ENCODE peak calls at places on chromosomes 13 and 19, in six cellular contexts. One of them, this sample, is unnamed.
A peak's percentile ranks its signal among the peaks of the same experiment; 100 is the strongest.

GRCh38 chr19:15759962-15760565 is 22.3 kb downstream of the OR10H3 start:
- DNase-seq in left lung: no peak
- DNase-seq in pancreas: no peak
- DNase-seq in Panc1: no peak
- DNase-seq in psoas muscle: no peak
- DNase-seq in aorta: no peak
- DNase-seq in this sample: no peak

GRCh38 chr19:19637523-19638251 is 5.8 kb downstream of the GMIP start:
- DNase-seq in left lung: peak; percentile 85
- DNase-seq in pancreas: no peak
- DNase-seq in Panc1: no peak
- DNase-seq in psoas muscle: no peak
- DNase-seq in aorta: no peak
- DNase-seq in this sample: no peak

GRCh38 chr13:80151016-80151415 is 189.9 kb downstream of the SPRY2 start:
- DNase-seq in left lung: no peak
- DNase-seq in pancreas: no peak
- DNase-seq in Panc1: no peak
- DNase-seq in psoas muscle: no peak
- DNase-seq in aorta: no peak
- DNase-seq in this sample: no peak

GRCh38 chr13:112575680-112576079 is 12.3 kb downstream of the TUBGCP3 start:
- DNase-seq in left lung: no peak
- DNase-seq in pancreas: no peak
- DNase-seq in Panc1: no peak
- DNase-seq in psoas muscle: no peak
- DNase-seq in aorta: no peak
- DNase-seq in this sample: no peak

GRCh38 chr19:36847968-36848367 is 2.7 kb upstream of the ZNF345 start:
- DNase-seq in left lung: no peak
- DNase-seq in pancreas: no peak
- DNase-seq in Panc1: no peak
- DNase-seq in psoas muscle: no peak
- DNase-seq in aorta: no peak
- DNase-seq in this sample: no peak

GRCh38 chr19:32642771-32643170 is 32.2 kb downstream of the ANKRD27 start:
- DNase-seq in left lung: no peak
- DNase-seq in pancreas: no peak
- DNase-seq in Panc1: no peak
- DNase-seq in psoas muscle: no peak
- DNase-seq in aorta: no peak
- DNase-seq in this sample: no peak

GRCh38 chr13:38707433-38707832 is 20.6 kb downstream of the FREM2 start:
- DNase-seq in left lung: no peak
- DNase-seq in pancreas: no peak
- DNase-seq in Panc1: no peak
- DNase-seq in psoas muscle: no peak
- DNase-seq in aorta: no peak
- DNase-seq in this sample: no peak

GRCh38 chr19:16041571-16042386 is 34.5 kb upstream of the TPM4 start:
- DNase-seq in left lung: peak; percentile 95
- DNase-seq in pancreas: peak; percentile 65
- DNase-seq in Panc1: peak; percentile 46
- DNase-seq in psoas muscle: peak; percentile 85
- DNase-seq in aorta: peak; percentile 88
- DNase-seq in this sample: peak; percentile 90

GRCh38 chr19:33818426-33818825 is 21.8 kb downstream of the KCTD15 start:
- DNase-seq in left lung: no peak
- DNase-seq in pancreas: peak; percentile 9
- DNase-seq in Panc1: no peak
- DNase-seq in psoas muscle: peak; percentile 35
- DNase-seq in aorta: peak; percentile 26
- DNase-seq in this sample: peak; percentile 57

GRCh38 chr19:43675269-43675879 is 5.4 kb upstream of the PLAUR start:
- DNase-seq in left lung: peak; percentile 82
- DNase-seq in pancreas: peak; percentile 70
- DNase-seq in Panc1: peak; percentile 18
- DNase-seq in psoas muscle: no peak
- DNase-seq in aorta: no peak
- DNase-seq in this sample: no peak

GRCh38 chr13:27174766-27175455 is 3.3 kb upstream of the USP12 start:
- DNase-seq in left lung: no peak
- DNase-seq in pancreas: no peak
- DNase-seq in Panc1: no peak
- DNase-seq in psoas muscle: no peak
- DNase-seq in aorta: no peak
- DNase-seq in this sample: no peak

GRCh38 chr13:37127706-37128241 is 22.3 kb upstream of the CSNK1A1L start:
- DNase-seq in left lung: no peak
- DNase-seq in pancreas: no peak
- DNase-seq in Panc1: no peak
- DNase-seq in psoas muscle: no peak
- DNase-seq in aorta: peak; percentile 52
- DNase-seq in this sample: no peak

GRCh38 chr13:114124921-114125320 is 7.5 kb downstream of the RASA3 start:
- DNase-seq in left lung: no peak
- DNase-seq in pancreas: no peak
- DNase-seq in Panc1: no peak
- DNase-seq in psoas muscle: peak; percentile 25
- DNase-seq in aorta: no peak
- DNase-seq in this sample: no peak

GRCh38 chr13:23510544-23510916 is 59.7 kb upstream of the TNFRSF19 start:
- DNase-seq in left lung: no peak
- DNase-seq in pancreas: no peak
- DNase-seq in Panc1: no peak
- DNase-seq in psoas muscle: no peak
- DNase-seq in aorta: no peak
- DNase-seq in this sample: no peak

GRCh38 chr13:23751195-23751594 is 138.0 kb downstream of the MIPEP start:
- DNase-seq in left lung: no peak
- DNase-seq in pancreas: no peak
- DNase-seq in Panc1: peak; percentile 10
- DNase-seq in psoas muscle: no peak
- DNase-seq in aorta: no peak
- DNase-seq in this sample: no peak

GRCh38 chr19:54464044-54464623 is 556 bp upstream of the LENG9 start:
- DNase-seq in left lung: peak; percentile 92
- DNase-seq in pancreas: peak; percentile 97
- DNase-seq in Panc1: peak; percentile 99
- DNase-seq in psoas muscle: peak; percentile 86
- DNase-seq in aorta: peak; percentile 92
- DNase-seq in this sample: peak; percentile 96

GRCh38 chr13:48304132-48304876 is 753 bp downstream of the RB1 start:
- DNase-seq in left lung: no peak
- DNase-seq in pancreas: peak; percentile 35
- DNase-seq in Panc1: no peak
- DNase-seq in psoas muscle: peak; percentile 57
- DNase-seq in aorta: peak; percentile 56
- DNase-seq in this sample: no peak

GRCh38 chr19:17614476-17614875 is 59.0 kb downstream of the COLGALT1 start:
- DNase-seq in left lung: no peak
- DNase-seq in pancreas: no peak
- DNase-seq in Panc1: no peak
- DNase-seq in psoas muscle: peak; percentile 22
- DNase-seq in aorta: no peak
- DNase-seq in this sample: no peak

GRCh38 chr13:26022538-26023292 is 29.1 kb downstream of the SHISA2 start:
- DNase-seq in left lung: peak; percentile 86
- DNase-seq in pancreas: peak; percentile 49
- DNase-seq in Panc1: peak; percentile 46
- DNase-seq in psoas muscle: peak; percentile 94
- DNase-seq in aorta: peak; percentile 84
- DNase-seq in this sample: peak; percentile 87

GRCh38 chr13:92321174-92321573 is 905.4 kb upstream of the GPC6 start:
- DNase-seq in left lung: no peak
- DNase-seq in pancreas: no peak
- DNase-seq in Panc1: no peak
- DNase-seq in psoas muscle: no peak
- DNase-seq in aorta: no peak
- DNase-seq in this sample: no peak

GRCh38 chr19:47381653-47382279 is 32.7 kb downstream of the DHX34 start:
- DNase-seq in left lung: peak; percentile 90
- DNase-seq in pancreas: no peak
- DNase-seq in Panc1: no peak
- DNase-seq in psoas muscle: no peak
- DNase-seq in aorta: no peak
- DNase-seq in this sample: no peak

GRCh38 chr19:42143341-42144234 is 11.3 kb upstream of the POU2F2 start:
- DNase-seq in left lung: no peak
- DNase-seq in pancreas: no peak
- DNase-seq in Panc1: no peak
- DNase-seq in psoas muscle: no peak
- DNase-seq in aorta: no peak
- DNase-seq in this sample: no peak

GRCh38 chr19:17236831-17237543 is 8.7 kb downstream of the NR2F6 start:
- DNase-seq in left lung: no peak
- DNase-seq in pancreas: no peak
- DNase-seq in Panc1: no peak
- DNase-seq in psoas muscle: peak; percentile 49
- DNase-seq in aorta: no peak
- DNase-seq in this sample: no peak

GRCh38 chr13:41858783-41859182 is 102.1 kb downstream of the VWA8 start:
- DNase-seq in left lung: no peak
- DNase-seq in pancreas: no peak
- DNase-seq in Panc1: no peak
- DNase-seq in psoas muscle: no peak
- DNase-seq in aorta: no peak
- DNase-seq in this sample: no peak

GRCh38 chr13:41859555-41859954 is 101.4 kb downstream of the VWA8 start:
- DNase-seq in left lung: no peak
- DNase-seq in pancreas: no peak
- DNase-seq in Panc1: no peak
- DNase-seq in psoas muscle: no peak
- DNase-seq in aorta: no peak
- DNase-seq in this sample: no peak

GRCh38 chr13:41864658-41865057 is 96.3 kb downstream of the VWA8 start:
- DNase-seq in left lung: no peak
- DNase-seq in pancreas: no peak
- DNase-seq in Panc1: no peak
- DNase-seq in psoas muscle: no peak
- DNase-seq in aorta: no peak
- DNase-seq in this sample: peak; percentile 67
- H3K27ac ChIP-seq in left lung: peak overlapping the region; percentile 69
- H3K27ac ChIP-seq in pancreas: no peak overlapping the region
- H3K27ac ChIP-seq in Panc1: no peak overlapping the region
- H3K27ac ChIP-seq in psoas muscle: no peak overlapping the region
- H3K27ac ChIP-seq in aorta: no peak overlapping the region
- H3K27ac ChIP-seq in this sample: no peak overlapping the region

DNA sequence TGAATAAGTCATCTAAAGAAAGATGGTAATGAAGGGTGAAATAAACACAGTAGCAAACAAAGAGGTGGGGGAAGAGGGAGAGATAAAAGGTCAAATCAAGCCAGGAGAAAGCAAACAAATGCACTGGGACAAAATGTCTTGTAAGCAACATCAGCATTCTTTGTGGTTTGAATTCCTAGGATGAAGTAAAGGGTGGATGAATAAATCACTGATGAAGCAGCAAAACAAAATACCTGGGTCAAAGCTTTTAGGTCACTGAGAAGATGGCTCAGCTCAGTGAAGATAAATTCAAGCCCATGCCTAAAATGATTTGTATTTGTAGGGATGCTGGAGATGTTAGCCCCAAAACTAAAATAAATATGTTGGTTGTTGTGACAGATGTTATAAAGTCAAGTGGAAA is 86.5 kb upstream of the FBXL3 start:
- DNase-seq in left lung: no peak
- DNase-seq in pancreas: no peak
- DNase-seq in Panc1: no peak
- DNase-seq in psoas muscle: no peak
- DNase-seq in aorta: no peak
- DNase-seq in this sample: no peak
- H3K27ac ChIP-seq in left lung: no peak overlapping the region
- H3K27ac ChIP-seq in pancreas: no peak overlapping the region
- H3K27ac ChIP-seq in Panc1: no peak overlapping the region
- H3K27ac ChIP-seq in psoas muscle: no peak overlapping the region
- H3K27ac ChIP-seq in aorta: no peak overlapping the region
- H3K27ac ChIP-seq in this sample: no peak overlapping the region

GRCh38 chr19:50046649-50047503 is 21.1 kb downstream of the ZNF473 start:
- DNase-seq in left lung: no peak
- DNase-seq in pancreas: no peak
- DNase-seq in Panc1: no peak
- DNase-seq in psoas muscle: peak; percentile 65
- DNase-seq in aorta: peak; percentile 64
- DNase-seq in this sample: peak; percentile 70

GRCh38 chr19:50053119-50053518 is 27.3 kb downstream of the ZNF473 start:
- DNase-seq in left lung: no peak
- DNase-seq in pancreas: no peak
- DNase-seq in Panc1: no peak
- DNase-seq in psoas muscle: no peak
- DNase-seq in aorta: no peak
- DNase-seq in this sample: no peak

GRCh38 chr19:50047686-50048085 is 21.9 kb downstream of the ZNF473 start:
- DNase-seq in left lung: no peak
- DNase-seq in pancreas: no peak
- DNase-seq in Panc1: no peak
- DNase-seq in psoas muscle: no peak
- DNase-seq in aorta: no peak
- DNase-seq in this sample: no peak

GRCh38 chr19:50051964-50052363 is 26.2 kb downstream of the ZNF473 start:
- DNase-seq in left lung: no peak
- DNase-seq in pancreas: no peak
- DNase-seq in Panc1: no peak
- DNase-seq in psoas muscle: no peak
- DNase-seq in aorta: no peak
- DNase-seq in this sample: no peak

DNA sequence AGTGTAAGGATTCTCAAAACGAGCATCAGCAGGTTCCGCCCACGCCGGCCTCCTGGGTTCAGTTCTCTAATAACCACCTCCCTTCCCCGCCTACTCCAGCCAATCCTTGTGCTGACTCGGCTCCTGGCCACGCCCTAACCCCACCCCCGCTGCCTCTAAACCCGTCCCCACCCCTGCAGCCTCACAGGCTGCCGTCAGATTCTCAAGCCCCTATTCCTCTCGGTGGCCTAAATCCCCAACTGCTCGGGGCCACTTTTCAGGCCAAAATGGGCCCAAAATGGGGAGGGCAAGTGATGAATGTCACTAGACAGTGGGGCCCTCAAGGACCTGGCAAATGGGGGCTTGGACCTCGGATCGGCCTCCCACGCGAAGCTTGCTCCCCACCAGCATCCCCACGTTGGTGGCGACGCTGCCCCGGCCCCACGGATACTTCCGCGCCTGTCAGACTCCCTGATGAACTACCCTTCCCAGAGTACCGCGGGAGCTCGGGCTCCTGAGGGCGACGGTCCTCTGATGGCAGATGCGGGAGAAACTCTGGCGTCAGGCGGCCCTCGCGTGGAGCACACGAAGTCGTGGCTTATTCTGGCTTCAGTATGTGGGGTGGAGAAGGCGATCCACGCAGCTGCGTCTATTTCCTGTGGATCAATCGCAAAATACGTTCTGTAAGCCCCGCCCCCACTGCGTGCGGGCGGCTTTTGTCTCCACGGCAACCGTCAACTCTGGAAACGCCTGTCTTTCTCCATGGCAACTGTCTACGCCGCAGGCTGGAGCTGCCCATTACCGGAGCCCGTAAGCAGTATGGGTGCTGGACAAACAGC is 24.8 kb downstream of the ZNF473 start:
- DNase-seq in left lung: peak; percentile 91
- DNase-seq in pancreas: peak; percentile 63
- DNase-seq in Panc1: no peak
- DNase-seq in psoas muscle: peak; percentile 82
- DNase-seq in aorta: peak; percentile 93
- DNase-seq in this sample: peak; percentile 91
- H3K27ac ChIP-seq in left lung: peak overlapping the region; percentile 34
- H3K27ac ChIP-seq in pancreas: peak overlapping the region; percentile 23
- H3K27ac ChIP-seq in Panc1: peak overlapping the region; percentile 12
- H3K27ac ChIP-seq in psoas muscle: no peak overlapping the region
- H3K27ac ChIP-seq in aorta: peak overlapping the region; percentile 62
- H3K27ac ChIP-seq in this sample: no peak overlapping the region

GRCh38 chr13:43006893-43007631 is 15.0 kb upstream of the EPSTI1 start:
- DNase-seq in left lung: no peak
- DNase-seq in pancreas: no peak
- DNase-seq in Panc1: no peak
- DNase-seq in psoas muscle: no peak
- DNase-seq in aorta: no peak
- DNase-seq in this sample: no peak
- H3K27ac ChIP-seq in left lung: no peak overlapping the region
- H3K27ac ChIP-seq in pancreas: no peak overlapping the region
- H3K27ac ChIP-seq in Panc1: no peak overlapping the region
- H3K27ac ChIP-seq in psoas muscle: no peak overlapping the region
- H3K27ac ChIP-seq in aorta: no peak overlapping the region
- H3K27ac ChIP-seq in this sample: no peak overlapping the region